ENCODE peak calls at places on chromosome 17, in six cellular contexts. One of them, this sample, is unnamed.

GRCh38 chr17:81037783-81038733 is 3.1 kb downstream of the BAIAP2 start:
- DNase-seq in K562: no peak
- DNase-seq in GM12891: no peak
- DNase-seq in HepG2: no peak
- DNase-seq in GM12878: no peak
- DNase-seq in H1: no peak
- DNase-seq in this sample: no peak

GRCh38 chr17:62804822-62805221 is 3.3 kb downstream of the MARCHF10 start:
- DNase-seq in H1: no peak
- DNase-seq in K562: no peak
- DNase-seq in HepG2: no peak
- DNase-seq in GM12878: no peak
- DNase-seq in GM12891: no peak
- DNase-seq in this sample: no peak

GRCh38 chr17:60168654-60169053 is 18.9 kb downstream of the CA4 start:
- DNase-seq in GM12891: no peak
- DNase-seq in K562: no peak
- DNase-seq in HepG2: no peak
- DNase-seq in H1: no peak
- DNase-seq in GM12878: no peak
- DNase-seq in this sample: no peak

GRCh38 chr17:57091186-57091618 is 6.2 kb downstream of the AKAP1 start:
- DNase-seq in HepG2: no peak
- DNase-seq in GM12891: no peak
- DNase-seq in GM12878: no peak
- DNase-seq in H1: no peak
- DNase-seq in K562: no peak
- DNase-seq in this sample: no peak

GRCh38 chr17:77530591-77530990 is 389.8 kb downstream of the SEC14L1 start:
- DNase-seq in H1: no peak
- DNase-seq in HepG2: no peak
- DNase-seq in K562: no peak
- DNase-seq in GM12878: no peak
- DNase-seq in GM12891: no peak
- DNase-seq in this sample: no peak

GRCh38 chr17:35612924-35613521 is 25.9 kb downstream of the AP2B1 start:
- DNase-seq in GM12878: no peak
- DNase-seq in GM12891: no peak
- DNase-seq in H1: no peak
- DNase-seq in HepG2: peak
- DNase-seq in K562: peak
- DNase-seq in this sample: no peak

GRCh38 chr17:75064867-75065561 is 18.0 kb downstream of the KCTD2 start:
- DNase-seq in K562: peak
- DNase-seq in HepG2: no peak
- DNase-seq in GM12878: no peak
- DNase-seq in GM12891: no peak
- DNase-seq in H1: no peak
- DNase-seq in this sample: no peak

GRCh38 chr17:7922499-7923289 is 6.6 kb upstream of the RNF227 start:
- DNase-seq in H1: no peak
- DNase-seq in GM12891: peak
- DNase-seq in GM12878: no peak
- DNase-seq in HepG2: no peak
- DNase-seq in K562: no peak
- DNase-seq in this sample: peak

GRCh38 chr17:81054881-81055370 is 20.0 kb downstream of the BAIAP2 start:
- DNase-seq in HepG2: no peak
- DNase-seq in GM12891: no peak
- DNase-seq in K562: no peak
- DNase-seq in H1: no peak
- DNase-seq in GM12878: no peak
- DNase-seq in this sample: no peak

GRCh38 chr17:35760587-35760986 is at the start of gene C17orf50:
- DNase-seq in H1: no peak
- DNase-seq in GM12878: no peak
- DNase-seq in GM12891: no peak
- DNase-seq in K562: no peak
- DNase-seq in HepG2: no peak
- DNase-seq in this sample: no peak

GRCh38 chr17:38898812-38899348 is 26.5 kb upstream of the LASP1NB start:
- DNase-seq in GM12878: peak
- DNase-seq in GM12891: peak
- DNase-seq in H1: no peak
- DNase-seq in K562: peak
- DNase-seq in HepG2: no peak
- DNase-seq in this sample: peak

GRCh38 chr17:62625870-62626200 is 1.6 kb upstream of the MRC2 start:
- DNase-seq in GM12878: no peak
- DNase-seq in GM12891: no peak
- DNase-seq in H1: no peak
- DNase-seq in HepG2: no peak
- DNase-seq in K562: no peak
- DNase-seq in this sample: no peak

GRCh38 chr17:14269473-14269872 is 31.4 kb upstream of the HS3ST3B1 start:
- DNase-seq in H1: no peak
- DNase-seq in HepG2: no peak
- DNase-seq in K562: no peak
- DNase-seq in GM12891: no peak
- DNase-seq in GM12878: no peak
- DNase-seq in this sample: no peak

GRCh38 chr17:77306790-77307478 is 166.2 kb downstream of the SEC14L1 start:
- DNase-seq in H1: no peak
- DNase-seq in GM12891: no peak
- DNase-seq in GM12878: no peak
- DNase-seq in K562: no peak
- DNase-seq in HepG2: peak
- DNase-seq in this sample: no peak

GRCh38 chr17:4593021-4593797 is 8.9 kb downstream of the SMTNL2 start:
- DNase-seq in GM12878: no peak
- DNase-seq in HepG2: no peak
- DNase-seq in H1: no peak
- DNase-seq in GM12891: no peak
- DNase-seq in K562: no peak
- DNase-seq in this sample: no peak

GRCh38 chr17:50111687-50112655 is 16.8 kb downstream of the PDK2 start:
- DNase-seq in H1: no peak
- DNase-seq in K562: no peak
- DNase-seq in GM12891: no peak
- DNase-seq in HepG2: peak
- DNase-seq in GM12878: no peak
- DNase-seq in this sample: no peak

GRCh38 chr17:4449736-4450135 is 16.0 kb downstream of the SPNS3 start:
- DNase-seq in GM12891: no peak
- DNase-seq in GM12878: no peak
- DNase-seq in HepG2: no peak
- DNase-seq in H1: no peak
- DNase-seq in K562: no peak
- DNase-seq in this sample: no peak

GRCh38 chr17:15279011-15279477 is 13.9 kb upstream of the PMP22 start:
- DNase-seq in K562: peak
- DNase-seq in HepG2: no peak
- DNase-seq in GM12891: no peak
- DNase-seq in GM12878: no peak
- DNase-seq in H1: no peak
- DNase-seq in this sample: no peak

GRCh38 chr17:50298018-50298417 is 23.8 kb downstream of the TMEM92 start:
- DNase-seq in H1: no peak
- DNase-seq in GM12878: no peak
- DNase-seq in HepG2: no peak
- DNase-seq in GM12891: no peak
- DNase-seq in K562: no peak
- DNase-seq in this sample: no peak

GRCh38 chr17:74478369-74479100 is 12.1 kb downstream of the CD300A start:
- DNase-seq in K562: no peak
- DNase-seq in HepG2: no peak
- DNase-seq in H1: no peak
- DNase-seq in GM12878: peak
- DNase-seq in GM12891: no peak
- DNase-seq in this sample: no peak

GRCh38 chr17:41451154-41451728 is 10.5 kb upstream of the KRT38 start:
- DNase-seq in HepG2: no peak
- DNase-seq in K562: no peak
- DNase-seq in GM12878: no peak
- DNase-seq in GM12891: no peak
- DNase-seq in H1: no peak
- DNase-seq in this sample: no peak

GRCh38 chr17:50661795-50662391 is 27.2 kb downstream of the ABCC3 start:
- DNase-seq in K562: peak
- DNase-seq in HepG2: peak
- DNase-seq in GM12891: no peak
- DNase-seq in GM12878: no peak
- DNase-seq in H1: no peak
- DNase-seq in this sample: no peak

GRCh38 chr17:73309727-73310555 is 1.9 kb downstream of the CDC42EP4 start:
- DNase-seq in HepG2: no peak
- DNase-seq in H1: no peak
- DNase-seq in K562: peak
- DNase-seq in GM12891: no peak
- DNase-seq in GM12878: no peak
- DNase-seq in this sample: no peak

GRCh38 chr17:21218101-21218500 is 4.1 kb upstream of the TMEM11 start:
- DNase-seq in H1: no peak
- DNase-seq in GM12878: no peak
- DNase-seq in GM12891: no peak
- DNase-seq in K562: peak
- DNase-seq in HepG2: no peak
- DNase-seq in this sample: no peak

GRCh38 chr17:50423553-50424159 is 2.4 kb upstream of the ACSF2 start:
- DNase-seq in H1: no peak
- DNase-seq in GM12891: no peak
- DNase-seq in HepG2: peak
- DNase-seq in GM12878: no peak
- DNase-seq in K562: peak
- DNase-seq in this sample: no peak

GRCh38 chr17:82753516-82753915 is 1.7 kb downstream of the TBCD start:
- DNase-seq in HepG2: no peak
- DNase-seq in H1: no peak
- DNase-seq in GM12878: no peak
- DNase-seq in K562: no peak
- DNase-seq in GM12891: no peak
- DNase-seq in this sample: no peak

GRCh38 chr17:63961355-63962207 is 11.1 kb downstream of the SCN4A start:
- DNase-seq in HepG2: peak
- DNase-seq in H1: peak
- DNase-seq in K562: peak
- DNase-seq in GM12878: no peak
- DNase-seq in GM12891: no peak
- DNase-seq in this sample: peak

GRCh38 chr17:34998205-34998604 is 17.9 kb downstream of the LIG3 start:
- DNase-seq in GM12891: peak
- DNase-seq in K562: peak
- DNase-seq in GM12878: peak
- DNase-seq in HepG2: peak
- DNase-seq in H1: peak
- DNase-seq in this sample: peak

GRCh38 chr17:66431080-66431795 is 128.8 kb downstream of the PRKCA start:
- DNase-seq in GM12891: no peak
- DNase-seq in K562: no peak
- DNase-seq in HepG2: no peak
- DNase-seq in H1: no peak
- DNase-seq in GM12878: no peak
- DNase-seq in this sample: no peak

GRCh38 chr17:12927541-12928425 is 90.0 kb downstream of the ELAC2 start:
- DNase-seq in K562: no peak
- DNase-seq in GM12878: no peak
- DNase-seq in H1: no peak
- DNase-seq in GM12891: no peak
- DNase-seq in HepG2: no peak
- DNase-seq in this sample: no peak

GRCh38 chr17:33084755-33085154 is 93.1 kb downstream of the SPACA3 start:
- DNase-seq in H1: no peak
- DNase-seq in GM12878: no peak
- DNase-seq in GM12891: no peak
- DNase-seq in K562: no peak
- DNase-seq in HepG2: no peak
- DNase-seq in this sample: no peak

GRCh38 chr17:72287586-72287985 is 166.8 kb downstream of the SOX9 start:
- DNase-seq in HepG2: no peak
- DNase-seq in K562: no peak
- DNase-seq in GM12878: no peak
- DNase-seq in H1: no peak
- DNase-seq in GM12891: no peak
- DNase-seq in this sample: no peak
- TF ChIP-seq TAF1 in HepG2: no peak
- TF ChIP-seq TAF1 in K562: no peak
- TF ChIP-seq TAF1 in GM12878: no peak
- TF ChIP-seq TAF1 in H1: no peak
- TF ChIP-seq TAF1 in GM12891: no peak
- TF ChIP-seq TAF1 in this sample: no peak

GRCh38 chr17:28862497-28862896 is 7.7 kb downstream of the ERAL1 start:
- DNase-seq in GM12878: no peak
- DNase-seq in K562: peak
- DNase-seq in GM12891: no peak
- DNase-seq in HepG2: no peak
- DNase-seq in H1: no peak
- DNase-seq in this sample: no peak

GRCh38 chr17:28865946-28866752 is 11.3 kb downstream of the ERAL1 start:
- DNase-seq in K562: peak
- DNase-seq in GM12891: no peak
- DNase-seq in GM12878: no peak
- DNase-seq in H1: no peak
- DNase-seq in HepG2: no peak
- DNase-seq in this sample: no peak

GRCh38 chr17:28867276-28867675 is 12.5 kb downstream of the ERAL1 start:
- DNase-seq in GM12891: no peak
- DNase-seq in GM12878: no peak
- DNase-seq in HepG2: no peak
- DNase-seq in H1: no peak
- DNase-seq in K562: no peak
- DNase-seq in this sample: no peak

GRCh38 chr17:28861393-28862203 is 6.8 kb downstream of the ERAL1 start:
- DNase-seq in K562: peak
- DNase-seq in GM12878: no peak
- DNase-seq in GM12891: no peak
- DNase-seq in HepG2: no peak
- DNase-seq in H1: no peak
- DNase-seq in this sample: no peak

GRCh38 chr17:28864991-28865849 is 10.4 kb downstream of the ERAL1 start:
- DNase-seq in GM12891: no peak
- DNase-seq in HepG2: peak
- DNase-seq in K562: peak
- DNase-seq in GM12878: no peak
- DNase-seq in H1: no peak
- DNase-seq in this sample: no peak
- TF ChIP-seq POLR2A in GM12891: no peak
- TF ChIP-seq POLR2A in HepG2: no peak
- TF ChIP-seq POLR2A in K562: peak
- TF ChIP-seq POLR2A in GM12878: no peak
- TF ChIP-seq POLR2A in H1: no peak
- TF ChIP-seq POLR2A in this sample: no peak

GRCh38 chr17:18225121-18225561 is 294 bp upstream of the LLGL1 start:
- DNase-seq in H1: peak
- DNase-seq in K562: peak
- DNase-seq in GM12878: peak
- DNase-seq in HepG2: peak
- DNase-seq in GM12891: peak
- DNase-seq in this sample: peak
- TF ChIP-seq POLR2AphosphoS5 in H1: no peak
- TF ChIP-seq POLR2AphosphoS5 in K562: no peak
- TF ChIP-seq POLR2AphosphoS5 in GM12878: no peak
- TF ChIP-seq POLR2AphosphoS5 in HepG2: peak
- TF ChIP-seq POLR2AphosphoS5 in GM12891: no peak
- TF ChIP-seq POLR2AphosphoS5 in this sample: no peak

GRCh38 chr17:79589669-79590270 is 21.1 kb downstream of the RBFOX3 start:
- DNase-seq in GM12891: no peak
- DNase-seq in HepG2: no peak
- DNase-seq in K562: no peak
- DNase-seq in GM12878: no peak
- DNase-seq in H1: no peak
- DNase-seq in this sample: no peak
- TF ChIP-seq TAF1 in GM12891: no peak
- TF ChIP-seq TAF1 in HepG2: no peak
- TF ChIP-seq TAF1 in K562: no peak
- TF ChIP-seq TAF1 in GM12878: no peak
- TF ChIP-seq TAF1 in H1: no peak
- TF ChIP-seq TAF1 in this sample: no peak